ENCODE peak calls at places on chromosomes 13 and 19, in seven cellular contexts. E is activated T-helper 9 cell treated with anti-CD3 and anti-CD28 coated beads, Interleukin-2, amount 50 U/mL, for 16 hours; T is astrocyte of the cerebellum; G is stimulated activated CD8-positive, alpha-beta memory T cell treated with anti-CD3 and anti-CD28 coated beads, Interleukin-15, amount 100 ng/mL, for 1 hour; M is endodermal cell; A is posterior cingulate gyrus; V is psoas muscle. I is an unnamed sample.

GRCh38 chr13:26538363-26539317 is 18.8 kb upstream of the WASF3 start:
- DNase-seq in E (no peak), T (no peak), G (no peak), M (no peak), A (no peak), V (no peak), I (no peak)

GRCh38 chr13:20901668-20902437 is 693 bp downstream of the XPO4 start:
- DNase-seq in E (peak), T (no peak), G (no peak), M (peak), A (no peak), V (peak), I (peak)

GRCh38 chr13:74573654-74574053 is 439.4 kb upstream of the KLF12 start:
- DNase-seq in E (no peak), T (no peak), G (no peak), M (peak), A (no peak), V (no peak), I (no peak)

GRCh38 chr13:100506154-100506553 is 82.4 kb downstream of the GGACT start:
- DNase-seq in E (peak), T (no peak), G (no peak), M (no peak), A (no peak), V (no peak), I (peak)

GRCh38 chr19:12840091-12841079 is 2.1 kb downstream of the MAST1 start:
- DNase-seq in E (no peak), T (no peak), G (no peak), M (peak), A (peak), V (peak), I (no peak)

GRCh38 chr13:30256713-30257432 is 50.5 kb downstream of the KATNAL1 start:
- DNase-seq in E (no peak), T (no peak), G (no peak), M (no peak), A (no peak), V (no peak), I (no peak)

GRCh38 chr13:77548095-77548494 is 12.6 kb downstream of the SCEL start:
- DNase-seq in E (no peak), T (no peak), G (no peak), M (no peak), A (no peak), V (no peak), I (no peak)

GRCh38 chr13:57716295-57716694 is 84.8 kb downstream of the PCDH17 start:
- DNase-seq in E (no peak), T (no peak), G (no peak), M (peak), A (no peak), V (no peak), I (no peak)

GRCh38 chr13:44352202-44352601 is 21.4 kb upstream of the SERP2 start:
- DNase-seq in E (no peak), T (no peak), G (no peak), M (no peak), A (no peak), V (no peak), I (no peak)

GRCh38 chr19:48975947-48976847 is 11.1 kb downstream of the FTL start:
- DNase-seq in E (no peak), T (no peak), G (no peak), M (peak), A (no peak), V (no peak), I (no peak)

GRCh38 chr13:32210081-32210480 is 105.1 kb downstream of the ZAR1L start:
- DNase-seq in E (no peak), T (no peak), G (no peak), M (no peak), A (no peak), V (no peak), I (no peak)

GRCh38 chr13:102817907-102818306 is 19.0 kb downstream of the BIVM start:
- DNase-seq in E (no peak), T (peak), G (no peak), M (no peak), A (no peak), V (no peak), I (no peak)

GRCh38 chr13:105598551-105598950 is 936.9 kb downstream of the EFNB2 start:
- DNase-seq in E (no peak), T (peak), G (no peak), M (no peak), A (no peak), V (no peak), I (no peak)

GRCh38 chr19:18204394-18205179 is 745 bp upstream of the RAB3A start:
- DNase-seq in E (no peak), T (peak), G (no peak), M (peak), A (no peak), V (peak), I (no peak)

GRCh38 chr19:39645800-39646411 is 9.8 kb upstream of the LGALS16 start:
- DNase-seq in E (no peak), T (peak), G (no peak), M (peak), A (no peak), V (no peak), I (no peak)

GRCh38 chr13:101649490-101650126 is 197.1 kb downstream of the ITGBL1 start:
- DNase-seq in E (no peak), T (peak), G (no peak), M (no peak), A (no peak), V (no peak), I (no peak)

GRCh38 chr19:40503300-40503699 is 36.5 kb downstream of the SPTBN4 start:
- DNase-seq in E (no peak), T (no peak), G (no peak), M (peak), A (no peak), V (no peak), I (no peak)

GRCh38 chr13:33168326-33168960 is 117.1 kb downstream of the STARD13 start:
- DNase-seq in E (no peak), T (no peak), G (no peak), M (no peak), A (no peak), V (no peak), I (no peak)

GRCh38 chr19:48445256-48445605 is 552 bp upstream of the GRWD1 start:
- DNase-seq in E (no peak), T (peak), G (no peak), M (peak), A (no peak), V (no peak), I (no peak)

GRCh38 chr19:3324405-3324856 is 42.0 kb upstream of the NFIC start:
- DNase-seq in E (peak), T (no peak), G (peak), M (peak), A (no peak), V (peak), I (peak)

GRCh38 chr19:13827656-13828055 is 32.4 kb downstream of the ZSWIM4 start:
- DNase-seq in E (no peak), T (no peak), G (no peak), M (peak), A (no peak), V (no peak), I (no peak)

GRCh38 chr13:25847145-25847544 is 204.7 kb downstream of the SHISA2 start:
- DNase-seq in E (no peak), T (no peak), G (no peak), M (no peak), A (no peak), V (no peak), I (no peak)

GRCh38 chr19:4196587-4197148 is 14.2 kb downstream of the ANKRD24 start:
- DNase-seq in E (no peak), T (no peak), G (no peak), M (no peak), A (no peak), V (no peak), I (no peak)

GRCh38 chr13:85386424-85386823 is 412.8 kb downstream of the SLITRK6 start:
- DNase-seq in E (no peak), T (no peak), G (no peak), M (no peak), A (no peak), V (no peak), I (no peak)

GRCh38 chr13:37476874-37477273 is 121.7 kb downstream of the POSTN start:
- DNase-seq in E (no peak), T (no peak), G (no peak), M (peak), A (no peak), V (no peak), I (no peak)

GRCh38 chr13:88424463-88424862 is 753.3 kb downstream of the SLITRK5 start:
- DNase-seq in E (no peak), T (no peak), G (no peak), M (no peak), A (no peak), V (no peak), I (no peak)

I was measured in activated T-helper 1 cell treated with anti-CD3 and anti-CD28 coated beads, Interleukin-2, amount 50 U/mL, for 16 hours.